ENCODE peak calls at places on chromosomes 4 and X, in six cellular contexts. R, P, C, Q, E and G are unnamed samples. For H3K36me3 and H3K9me3, the result is how much of the 10 kb centered on the place peaks cover.

GRCh38 chr4:151302432-151302831 is 23.0 kb downstream of the SH3D19 start:
- DNase-seq in P (peak), R (no peak), C (no peak), E (no peak), Q (no peak), G (no peak)

GRCh38 chr4:82044141-82044993 is 329.4 kb downstream of the HNRNPD start:
- DNase-seq in P (peak), Q (no peak), R (peak), C (peak), E (peak), G (no peak)

GRCh38 chrX:47854474-47854873 is 17.8 kb downstream of the ZNF81 start:
- DNase-seq in P (peak), Q (peak), R (peak), E (peak), C (no peak), G (no peak)

GRCh38 chr4:37815591-37815990 is 10.9 kb upstream of the PGM2 start:
- DNase-seq in R (no peak), Q (no peak), P (no peak), E (no peak), C (no peak), G (no peak)

GRCh38 chr4:143251348-143251747 is 66.6 kb downstream of the USP38 start:
- DNase-seq in Q (no peak), C (no peak), P (no peak), R (no peak), E (no peak), G (no peak)

GRCh38 chr4:2402053-2402452 is 16.4 kb downstream of the ZFYVE28 start:
- DNase-seq in E (peak), Q (peak), P (peak), C (no peak), R (peak), G (no peak)

GRCh38 chrX:134607523-134607922 is 50.7 kb downstream of the PLAC1 start:
- DNase-seq in E (no peak), P (no peak), Q (no peak), C (no peak), R (no peak), G (no peak)

GRCh38 chr4:83329521-83330105 is 5.0 kb downstream of the HPSE start:
- DNase-seq in P (peak), R (no peak), E (no peak), C (no peak), Q (no peak), G (no peak)

GRCh38 chr4:8355306-8355705 is 85.2 kb downstream of the ACOX3 start:
- DNase-seq in C (no peak), P (no peak), R (no peak), Q (no peak), E (no peak), G (no peak)

GRCh38 chr4:2914220-2915126 is 48.7 kb downstream of the NOP14 start:
- DNase-seq in E (no peak), Q (no peak), C (no peak), P (no peak), R (no peak), G (peak)

GRCh38 chrX:107628662-107629532 is 587 bp downstream of the PRPS1 start:
- DNase-seq in R (no peak), C (peak), P (peak), E (no peak), Q (peak), G (peak)

GRCh38 chr4:40165931-40166330 is 30.9 kb upstream of the RHOH start:
- DNase-seq in R (no peak), C (no peak), Q (no peak), P (no peak), E (no peak), G (no peak)

GRCh38 chr4:177016541-177017141 is 223.9 kb upstream of the VEGFC start:
- DNase-seq in E (no peak), Q (no peak), P (peak), R (no peak), C (peak), G (no peak)

GRCh38 chr4:81065446-81065845 is 34.9 kb downstream of the BMP3 start:
- DNase-seq in P (no peak), Q (no peak), C (no peak), E (no peak), R (no peak), G (no peak)

GRCh38 chrX:118392726-118393125 is 46.8 kb downstream of the WDR44 start:
- DNase-seq in C (no peak), P (peak), E (no peak), R (no peak), Q (no peak), G (no peak)

GRCh38 chr4:187961171-187961570 is 34.4 kb upstream of the ZFP42 start:
- DNase-seq in E (no peak), C (no peak), R (no peak), P (no peak), Q (no peak), G (no peak)

GRCh38 chrX:6778547-6779231 is 243.8 kb upstream of the VCX3A start:
- DNase-seq in R (no peak), C (no peak), E (peak), P (no peak), Q (no peak), G (no peak)

GRCh38 chrX:18855919-18856644 is 127.8 kb downstream of the PHKA2 start:
- DNase-seq in R (no peak), E (no peak), Q (no peak), P (peak), C (peak), G (no peak)

GRCh38 chrX:152912121-152912520 is 14.3 kb downstream of the ZNF185 start:
- DNase-seq in C (no peak), P (no peak), Q (no peak), R (no peak), E (no peak), G (no peak)

GRCh38 chrX:154372612-154373022 is 1.8 kb downstream of the FLNA start:
- DNase-seq in Q (no peak), E (no peak), C (peak), P (peak), R (no peak), G (peak)

GRCh38 chrX:110966839-110967238 is 129.2 kb upstream of the PAK3 start:
- DNase-seq in C (no peak), E (no peak), Q (no peak), P (peak), R (no peak), G (no peak)

GRCh38 chrX:136200466-136200865 is 50.7 kb downstream of the MAP7D3 start:
- DNase-seq in E (no peak), C (no peak), Q (no peak), R (no peak), P (peak), G (no peak)

GRCh38 chr4:2409381-2409783 is 9.1 kb downstream of the ZFYVE28 start:
- DNase-seq in C (no peak), P (no peak), E (no peak), Q (no peak), R (no peak), G (no peak)

GRCh38 chrX:23403849-23404248 is 69.2 kb downstream of the PTCHD1 start:
- DNase-seq in E (no peak), P (no peak), R (no peak), Q (no peak), C (no peak), G (no peak)

GRCh38 chr4:83320548-83320947 is 14.1 kb downstream of the HPSE start:
- DNase-seq in R (peak), E (no peak), C (no peak), Q (no peak), P (peak), G (no peak)

GRCh38 chr4:108417923-108418322 is 202.5 kb upstream of the RPL34 start:
- DNase-seq in P (peak), R (no peak), C (no peak), E (no peak), Q (no peak), G (no peak)

GRCh38 chr4:14853186-14853946 is 148.9 kb upstream of the CPEB2 start:
- DNase-seq in C (no peak), E (no peak), P (peak), R (no peak), Q (no peak), G (no peak)

GRCh38 chr4:54945838-54946237 is 179.6 kb downstream of the KDR start:
- DNase-seq in R (no peak), E (no peak), P (no peak), Q (no peak), C (no peak), G (no peak)

GRCh38 chr4:74543983-74544382 is 99.0 kb downstream of the AREG start:
- DNase-seq in E (no peak), P (peak), C (no peak), R (no peak), Q (no peak), G (no peak)

DNA sequence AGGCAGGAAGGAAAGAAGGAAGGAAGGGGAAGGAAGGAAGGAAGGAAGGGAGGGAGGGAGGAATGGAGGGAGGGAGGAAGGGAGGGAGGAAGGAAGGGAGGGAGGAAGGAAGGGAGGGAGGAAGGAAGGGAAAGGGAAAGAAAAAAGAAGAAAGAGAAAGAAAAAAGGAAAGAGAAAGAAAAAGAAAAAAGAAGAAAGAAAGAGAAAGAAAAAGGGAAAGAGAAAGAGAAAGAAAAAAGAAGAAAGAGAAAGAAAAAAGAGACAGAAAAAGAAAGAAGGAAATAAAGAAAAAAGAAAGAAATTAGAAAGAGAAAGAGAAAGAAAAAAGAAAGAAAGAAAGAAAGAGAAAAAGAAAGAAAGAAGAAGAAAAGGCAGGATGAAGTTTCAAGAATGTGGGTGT is 15.0 kb upstream of the NHSL2 start:
- DNase-seq in R (no peak), Q (no peak), C (no peak), P (no peak), E (no peak), G (no peak)
- H3K36me3 ChIP-seq in R (under half), Q (under half), C (under half), P (under half), E (under half), G (under half)

DNA sequence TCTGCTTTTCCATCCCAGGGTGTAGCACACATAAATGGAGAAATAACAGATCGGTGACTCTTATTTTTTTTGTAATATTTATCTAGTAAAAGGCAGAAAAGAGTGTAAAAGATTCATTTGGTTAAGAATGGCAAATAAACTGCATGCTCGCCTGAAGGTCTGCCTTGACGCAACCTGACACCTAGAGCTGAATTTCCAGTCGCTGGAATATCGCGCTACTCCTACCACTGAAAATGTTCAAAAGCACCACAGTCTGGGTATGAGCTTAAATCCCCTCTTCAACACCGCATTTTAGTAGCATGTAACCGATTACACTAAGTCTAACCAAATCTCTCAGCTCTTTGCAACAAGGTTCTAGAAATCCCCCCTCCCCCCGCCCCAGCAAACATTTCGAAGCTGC is 1.6 kb downstream of the FGF13 start:
- DNase-seq in E (no peak), Q (no peak), P (no peak), C (no peak), R (no peak), G (no peak)
- H3K4me3 ChIP-seq in E (no peak), Q (no peak), P (no peak), C (no peak), R (peak), G (no peak)

GRCh38 chr4:175986-176385 is 51.7 kb downstream of the ZNF718 start:
- DNase-seq in P (no peak), E (no peak), R (no peak), Q (no peak), C (no peak), G (no peak)
- H3K9me3 ChIP-seq in P (under half), E (under half), R (half or more), Q (under half), C (under half), G (under half)

GRCh38 chr4:158845166-158846041 is 76.6 kb downstream of the FNIP2 start:
- DNase-seq in Q (no peak), C (no peak), P (no peak), E (peak), R (no peak), G (no peak)
- H3K36me3 ChIP-seq in Q (under half), C (under half), P (under half), E (under half), R (under half), G (under half)

DNA sequence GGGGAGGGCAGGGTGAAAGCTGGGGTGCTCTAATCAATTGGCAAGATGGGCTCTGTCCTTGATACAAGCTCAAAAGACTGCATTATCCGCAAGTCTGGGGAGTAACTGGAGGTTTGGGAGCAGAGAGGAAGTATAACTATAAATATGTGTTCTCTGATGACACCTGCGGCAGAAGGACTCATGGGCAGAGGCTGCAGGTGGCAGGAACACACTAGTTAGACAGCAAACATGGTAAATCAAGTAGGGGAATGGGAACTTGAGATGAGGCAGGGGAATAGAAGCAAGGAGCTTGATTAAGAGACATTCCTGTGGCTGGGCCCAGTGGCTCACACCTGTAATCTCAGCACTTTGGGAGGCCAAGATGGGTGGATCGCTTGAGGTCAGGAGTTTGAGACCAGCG is 30.3 kb downstream of the SH3KBP1 start:
- DNase-seq in Q (no peak), P (no peak), E (no peak), C (no peak), R (no peak), G (no peak)
- H3K4me3 ChIP-seq in Q (no peak), P (no peak), E (no peak), C (no peak), R (no peak), G (no peak)

GRCh38 chrX:2385224-2385623 is 115.6 kb downstream of the DHRSX start:
- DNase-seq in C (peak), P (peak), Q (no peak), E (no peak), R (no peak), G (no peak)

GRCh38 chrX:2384486-2384885 is 116.3 kb downstream of the DHRSX start:
- DNase-seq in Q (no peak), P (no peak), R (no peak), E (no peak), C (no peak), G (no peak)

GRCh38 chrX:2387614-2388239 is 113.0 kb downstream of the DHRSX start:
- DNase-seq in E (peak), P (no peak), R (peak), Q (no peak), C (no peak), G (no peak)

GRCh38 chrX:2383144-2383543 is 117.6 kb downstream of the DHRSX start:
- DNase-seq in R (no peak), E (no peak), Q (no peak), P (no peak), C (no peak), G (no peak)

DNA sequence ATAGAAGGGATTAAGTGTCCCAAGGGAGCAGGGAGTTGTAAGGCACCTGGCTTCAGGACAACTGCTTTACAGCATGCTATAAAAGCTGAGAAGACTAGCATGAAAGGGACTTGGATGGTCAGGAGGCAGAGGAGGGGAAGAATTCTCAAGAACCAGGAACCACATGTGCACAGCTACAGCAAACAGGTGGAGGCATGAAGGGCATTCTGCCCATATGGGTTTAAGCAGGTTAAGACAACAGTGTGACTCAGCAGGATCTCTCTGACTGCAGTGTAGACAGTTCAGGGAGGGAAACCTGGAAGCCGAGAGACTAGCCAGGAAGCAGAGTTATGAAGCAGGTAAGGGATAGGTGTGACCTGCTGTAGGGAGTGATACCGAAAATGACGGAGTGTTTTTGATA is 117.0 kb downstream of the DHRSX start:
- DNase-seq in P (no peak), C (no peak), R (peak), E (no peak), Q (no peak), G (no peak)
- H3K9me3 ChIP-seq in P (under half), C (under half), R (under half), E (under half), Q (under half), G (under half)

DNA sequence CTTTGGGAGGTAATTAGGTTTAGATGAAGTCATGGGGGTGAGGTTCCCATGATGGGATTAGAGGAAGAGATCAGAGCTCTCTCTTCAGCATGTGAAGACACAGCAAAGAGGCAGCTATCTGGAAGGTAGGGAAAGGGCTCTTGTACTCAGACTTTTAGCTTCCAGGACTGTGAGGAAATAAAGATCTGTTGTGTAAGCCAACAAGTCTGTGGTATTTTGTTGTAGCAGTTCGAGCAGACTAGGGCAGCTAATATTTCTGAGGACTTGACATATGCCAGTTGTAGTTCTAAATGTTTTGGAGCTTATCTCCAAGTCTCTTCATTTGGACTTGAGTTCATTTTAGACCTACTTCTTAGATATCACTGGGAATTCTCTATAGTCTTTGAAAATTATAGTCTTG is 137.3 kb upstream of the PDE5A start:
- DNase-seq in R (no peak), E (no peak), C (no peak), P (no peak), Q (no peak), G (no peak)
- H3K36me3 ChIP-seq in R (under half), E (under half), C (under half), P (under half), Q (under half), G (under half)

DNA sequence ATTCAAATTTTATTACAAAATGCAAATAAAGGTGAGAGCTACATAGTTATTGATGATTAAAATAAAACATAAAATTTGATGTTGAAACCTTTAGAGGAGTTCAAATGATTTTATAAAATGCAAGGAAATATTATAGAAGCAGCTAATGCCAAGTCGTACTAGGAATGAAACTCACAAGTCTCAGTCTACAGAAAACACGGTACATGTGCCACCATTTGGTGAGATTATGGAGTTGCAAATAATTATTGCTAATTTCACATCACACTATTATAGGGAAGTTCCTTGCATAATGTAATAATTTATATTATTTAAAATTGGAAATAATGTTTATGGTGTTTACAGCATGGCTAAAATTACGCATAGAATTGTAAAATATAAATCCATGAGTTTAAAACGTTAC is 1601.7 kb upstream of the TENM3 start:
- DNase-seq in E (no peak), R (no peak), Q (no peak), C (no peak), P (no peak), G (no peak)
- H3K4me3 ChIP-seq in E (no peak), R (no peak), Q (no peak), C (no peak), P (no peak), G (no peak)

GRCh38 chrX:1025413-1025812 is 187.0 kb downstream of the CRLF2 start:
- DNase-seq in C (no peak), R (no peak), P (no peak), E (no peak), Q (no peak), G (no peak)

GRCh38 chrX:1027680-1028079 is 184.8 kb downstream of the CRLF2 start:
- DNase-seq in E (no peak), P (no peak), Q (no peak), R (no peak), C (no peak), G (no peak)

GRCh38 chrX:1026263-1027015 is 186.0 kb downstream of the CRLF2 start:
- DNase-seq in Q (peak), P (no peak), R (no peak), E (no peak), C (no peak), G (no peak)

GRCh38 chrX:1029494-1029893 is 183.0 kb downstream of the CRLF2 start:
- DNase-seq in R (no peak), C (no peak), Q (no peak), E (no peak), P (no peak), G (no peak)

DNA sequence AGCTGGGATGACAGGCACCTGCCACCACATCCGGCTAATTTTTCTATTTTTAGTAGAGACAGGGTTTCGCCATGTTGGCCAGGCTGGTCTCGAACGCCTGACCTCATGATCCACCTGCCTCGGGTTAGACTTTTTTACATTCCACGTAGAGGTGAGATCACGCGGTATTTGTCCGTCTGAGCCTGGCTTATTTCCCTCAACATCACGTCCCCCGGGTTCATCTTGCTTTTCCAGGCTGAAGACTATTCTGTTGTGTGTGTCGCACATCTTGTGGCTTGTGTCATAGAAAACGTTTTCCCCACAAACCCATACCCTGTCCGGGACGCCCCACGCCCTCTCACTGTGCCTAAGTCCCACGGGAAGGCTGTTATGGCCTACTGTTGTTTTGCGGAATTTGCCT is 185.3 kb downstream of the CRLF2 start:
- DNase-seq in P (no peak), E (no peak), Q (no peak), C (no peak), R (no peak), G (no peak)
- H3K9me3 ChIP-seq in P (under half), E (under half), Q (under half), C (under half), R (half or more), G (under half)